ENCODE peak calls at places on chromosomes 4 and X, in ten cellular contexts. E, O, U, N, X, W, K, I, S and T are unnamed samples.

GRCh38 chr4:19583827-19584569 is 667.7 kb upstream of the SLIT2 start:
- DNase-seq in S (no peak), W (no peak), O (no peak), N (no peak), K (no peak), E (no peak), X (no peak), I (no peak), U (no peak), T (no peak)

GRCh38 chr4:21469438-21470032 is 479.0 kb downstream of the KCNIP4 start:
- DNase-seq in U (no peak), O (peak; percentile 4), I (no peak), N (no peak), X (no peak), E (no peak), K (no peak), S (no peak), W (peak; percentile 12), T (peak; percentile 11)

GRCh38 chr4:144894525-144894924 is 203.5 kb downstream of the ANAPC10 start:
- DNase-seq in U (peak; percentile 13), K (no peak), N (no peak), O (no peak), W (no peak), S (no peak), I (no peak), E (no peak), X (peak; percentile 44), T (no peak)

GRCh38 chr4:123433573-123433972 is 37.0 kb downstream of the SPRY1 start:
- DNase-seq in K (no peak), E (no peak), I (no peak), N (no peak), O (no peak), U (no peak), X (no peak), S (no peak), W (no peak), T (no peak)

GRCh38 chr4:119750771-119751170 is 122.2 kb upstream of the PDE5A start:
- DNase-seq in N (no peak), K (no peak), X (no peak), S (no peak), E (no peak), I (no peak), W (no peak), U (no peak), O (no peak), T (no peak)

GRCh38 chrX:44227981-44228380 is 115.5 kb downstream of the EFHC2 start:
- DNase-seq in U (no peak), K (no peak), O (no peak), N (no peak), S (no peak), E (no peak), X (no peak), W (no peak), I (no peak), T (no peak)

GRCh38 chr4:183180621-183181020 is 81.6 kb downstream of the WWC2 start:
- DNase-seq in W (no peak), U (no peak), I (no peak), S (no peak), X (no peak), E (no peak), K (no peak), N (no peak), O (no peak), T (no peak)

GRCh38 chr4:6474705-6475457 is 2.5 kb upstream of the PPP2R2C start:
- DNase-seq in K (no peak), O (no peak), U (no peak), X (no peak), S (no peak), E (no peak), N (peak; percentile 21), I (no peak), W (no peak), T (no peak)

GRCh38 chr4:78309352-78309751 is 242.2 kb upstream of the ANXA3 start:
- DNase-seq in K (no peak), S (no peak), I (no peak), U (no peak), N (no peak), E (no peak), W (no peak), X (no peak), O (no peak), T (no peak)

GRCh38 chr4:78310732-78311100 is 240.9 kb upstream of the ANXA3 start:
- DNase-seq in E (no peak), I (no peak), X (no peak), U (no peak), S (no peak), W (no peak), O (no peak), K (no peak), N (no peak), T (no peak)

GRCh38 chr4:78310056-78310731 is 241.4 kb upstream of the ANXA3 start:
- DNase-seq in S (no peak), U (no peak), N (no peak), W (no peak), E (no peak), X (no peak), K (no peak), I (no peak), O (no peak), T (no peak)

GRCh38 chr4:78312989-78313753 is 238.4 kb upstream of the ANXA3 start:
- DNase-seq in I (no peak), S (no peak), E (no peak), N (no peak), K (no peak), O (no peak), X (no peak), W (no peak), U (no peak), T (no peak)

GRCh38 chr4:78311306-78311705 is 240.3 kb upstream of the ANXA3 start:
- DNase-seq in X (no peak), N (no peak), W (no peak), U (no peak), S (no peak), E (no peak), K (no peak), I (no peak), O (no peak), T (no peak)
- TF ChIP-seq CTCF in X (no peak), N (no peak), W (no peak), U (no peak), S (no peak), E (no peak), K (no peak), I (no peak), O (no peak), T (no peak)

GRCh38 chr4:137609693-137610450 is 77.6 kb upstream of the PCDH18 start:
- DNase-seq in S (peak; percentile 45), U (no peak), N (no peak), W (no peak), E (no peak), O (no peak), K (peak; percentile 53), I (no peak), X (no peak), T (no peak)

GRCh38 chr4:137608085-137608484 is 75.8 kb upstream of the PCDH18 start:
- DNase-seq in X (no peak), W (no peak), E (no peak), I (no peak), K (no peak), U (peak; percentile 5), O (no peak), S (no peak), N (no peak), T (no peak)

GRCh38 chr4:137614491-137614890 is 82.2 kb upstream of the PCDH18 start:
- DNase-seq in U (no peak), S (no peak), W (no peak), I (no peak), N (no peak), O (no peak), E (no peak), K (no peak), X (no peak), T (no peak)

GRCh38 chr4:137611998-137612700 is 79.9 kb upstream of the PCDH18 start:
- DNase-seq in S (no peak), U (no peak), W (no peak), E (no peak), O (no peak), K (no peak), I (no peak), X (no peak), N (no peak), T (no peak)

GRCh38 chr4:137610960-137611359 is 78.7 kb upstream of the PCDH18 start:
- DNase-seq in U (peak; percentile 15), S (no peak), E (peak; percentile 34), X (no peak), I (no peak), O (no peak), K (no peak), W (peak; percentile 6), N (no peak), T (no peak)
- TF ChIP-seq CTCF in U (peak; percentile 49), S (peak; percentile 38), E (peak; percentile 79), X (no peak), I (peak; percentile 44), O (peak; percentile 60), K (peak; percentile 55), W (peak; percentile 14), N (no peak), T (no peak)

GRCh38 chr4:98745372-98745771 is 87.0 kb upstream of the TSPAN5 start:
- DNase-seq in X (no peak), I (no peak), O (peak; percentile 10), N (no peak), S (no peak), K (no peak), U (no peak), E (no peak), W (no peak), T (no peak)
- TF ChIP-seq CTCF in X (no peak), I (peak; percentile 26), O (peak; percentile 56), N (no peak), S (peak; percentile 20), K (peak; percentile 43), U (no peak), E (no peak), W (no peak), T (no peak)

GRCh38 chrX:97229318-97229717 is 345.6 kb downstream of the RPA4 start:
- DNase-seq in W (no peak), I (no peak), U (no peak), O (no peak), X (no peak), S (no peak), K (no peak), E (no peak), N (no peak), T (no peak)
- TF ChIP-seq CTCF in W (no peak), I (no peak), U (no peak), O (no peak), X (no peak), S (no peak), K (no peak), E (no peak), N (no peak), T (no peak)

GRCh38 chrX:104641176-104641575 is 75.2 kb downstream of the IL1RAPL2 start:
- DNase-seq in E (no peak), N (no peak), U (peak; percentile 8), O (peak; percentile 0), X (no peak), W (no peak), I (no peak), S (no peak), K (no peak), T (no peak)
- TF ChIP-seq CTCF in E (no peak), N (no peak), U (peak; percentile 14), O (peak; percentile 38), X (no peak), W (no peak), I (peak; percentile 33), S (no peak), K (no peak), T (no peak)